ENCODE peak calls at places on chromosomes 2 and 18, in four cellular contexts. One of them, this sample, is unnamed.

GRCh38 chr18:80229342-80229741 is 18.0 kb downstream of the PARD6G start:
- DNase-seq in GM12878: no peak
- DNase-seq in K562: no peak
- DNase-seq in HL-60: no peak
- DNase-seq in this sample: no peak

GRCh38 chr2:207546822-207547221 is 17.1 kb downstream of the CREB1 start:
- DNase-seq in GM12878: no peak
- DNase-seq in K562: no peak
- DNase-seq in HL-60: no peak
- DNase-seq in this sample: no peak

GRCh38 chr2:154324601-154325000 is 373.9 kb upstream of the KCNJ3 start:
- DNase-seq in GM12878: no peak
- DNase-seq in K562: no peak
- DNase-seq in HL-60: no peak
- DNase-seq in this sample: no peak

GRCh38 chr2:216362730-216363129 is 9.6 kb downstream of the MARCHF4 start:
- DNase-seq in GM12878: no peak
- DNase-seq in K562: no peak
- DNase-seq in HL-60: no peak
- DNase-seq in this sample: no peak

GRCh38 chr2:126798276-126799140 is 100.2 kb upstream of the TEX51 start:
- DNase-seq in GM12878: no peak
- DNase-seq in K562: no peak
- DNase-seq in HL-60: no peak
- DNase-seq in this sample: no peak

GRCh38 chr2:133303150-133303549 is 265.1 kb downstream of the NCKAP5 start:
- DNase-seq in GM12878: no peak
- DNase-seq in K562: no peak
- DNase-seq in HL-60: no peak
- DNase-seq in this sample: no peak

GRCh38 chr2:240466579-240467148 is 31.2 kb downstream of the GPC1 start:
- DNase-seq in GM12878: no peak
- DNase-seq in K562: no peak
- DNase-seq in HL-60: no peak
- DNase-seq in this sample: peak

GRCh38 chr2:153047220-153047619 is 328.8 kb downstream of the ARL6IP6 start:
- DNase-seq in GM12878: no peak
- DNase-seq in K562: no peak
- DNase-seq in HL-60: no peak
- DNase-seq in this sample: no peak

GRCh38 chr2:51581636-51582267 is 549.8 kb upstream of the NRXN1 start:
- DNase-seq in GM12878: no peak
- DNase-seq in K562: no peak
- DNase-seq in HL-60: no peak
- DNase-seq in this sample: no peak

GRCh38 chr2:173661586-173661985 is 303.6 kb downstream of the SP3 start:
- DNase-seq in GM12878: no peak
- DNase-seq in K562: no peak
- DNase-seq in HL-60: no peak
- DNase-seq in this sample: no peak

GRCh38 chr2:1662606-1663180 is 81.6 kb downstream of the PXDN start:
- DNase-seq in GM12878: no peak
- DNase-seq in K562: no peak
- DNase-seq in HL-60: no peak
- DNase-seq in this sample: no peak

GRCh38 chr2:85667561-85668008 is 414 bp downstream of the SFTPB start:
- DNase-seq in GM12878: no peak
- DNase-seq in K562: no peak
- DNase-seq in HL-60: no peak
- DNase-seq in this sample: no peak

GRCh38 chr2:46885376-46885775 is 30.2 kb downstream of the MCFD2 start:
- DNase-seq in GM12878: no peak
- DNase-seq in K562: no peak
- DNase-seq in HL-60: no peak
- DNase-seq in this sample: no peak

GRCh38 chr2:100757621-100758394 is 62.1 kb upstream of the NPAS2 start:
- DNase-seq in GM12878: no peak
- DNase-seq in K562: no peak
- DNase-seq in HL-60: no peak
- DNase-seq in this sample: no peak

GRCh38 chr2:144711546-144712276 is 191.8 kb upstream of the ZEB2 start:
- DNase-seq in GM12878: no peak
- DNase-seq in K562: no peak
- DNase-seq in HL-60: no peak
- DNase-seq in this sample: no peak

GRCh38 chr18:46341989-46342525 is 237.9 kb downstream of the HAUS1 start:
- DNase-seq in GM12878: no peak
- DNase-seq in K562: no peak
- DNase-seq in HL-60: peak
- DNase-seq in this sample: no peak

GRCh38 chr2:11239147-11239546 is 83.9 kb downstream of the SLC66A3 start:
- DNase-seq in GM12878: no peak
- DNase-seq in K562: no peak
- DNase-seq in HL-60: no peak
- DNase-seq in this sample: no peak

GRCh38 chr2:28991021-28991420 is 9.9 kb downstream of the TOGARAM2 start:
- DNase-seq in GM12878: no peak
- DNase-seq in K562: no peak
- DNase-seq in HL-60: no peak
- DNase-seq in this sample: no peak

GRCh38 chr2:235106874-235107639 is 155.2 kb downstream of the SH3BP4 start:
- DNase-seq in GM12878: no peak
- DNase-seq in K562: peak
- DNase-seq in HL-60: no peak
- DNase-seq in this sample: peak

GRCh38 chr18:44848931-44849330 is 168.2 kb downstream of the SETBP1 start:
- DNase-seq in GM12878: no peak
- DNase-seq in K562: no peak
- DNase-seq in HL-60: no peak
- DNase-seq in this sample: no peak

GRCh38 chr2:26355038-26355995 is 8.7 kb upstream of the ADGRF3 start:
- DNase-seq in GM12878: no peak
- DNase-seq in K562: peak
- DNase-seq in HL-60: no peak
- DNase-seq in this sample: no peak

GRCh38 chr18:13446581-13447470 is 228.3 kb downstream of the LDLRAD4 start:
- DNase-seq in GM12878: no peak
- DNase-seq in K562: no peak
- DNase-seq in HL-60: no peak
- DNase-seq in this sample: no peak

GRCh38 chr2:126700073-126700581 is 44.2 kb downstream of the GYPC start:
- DNase-seq in GM12878: no peak
- DNase-seq in K562: no peak
- DNase-seq in HL-60: no peak
- DNase-seq in this sample: no peak

GRCh38 chr18:12238861-12239260 is 15.3 kb upstream of the CIDEA start:
- DNase-seq in GM12878: no peak
- DNase-seq in K562: peak
- DNase-seq in HL-60: no peak
- DNase-seq in this sample: no peak

GRCh38 chr2:55093381-55093780 is 43.1 kb upstream of the RTN4 start:
- DNase-seq in GM12878: no peak
- DNase-seq in K562: peak
- DNase-seq in HL-60: peak
- DNase-seq in this sample: no peak

GRCh38 chr2:96816836-96817702 is 1.0 kb downstream of the CNNM3 start:
- DNase-seq in GM12878: no peak
- DNase-seq in K562: no peak
- DNase-seq in HL-60: no peak
- DNase-seq in this sample: no peak

GRCh38 chr2:163039266-163039665 is 200.7 kb upstream of the KCNH7 start:
- DNase-seq in GM12878: no peak
- DNase-seq in K562: no peak
- DNase-seq in HL-60: no peak
- DNase-seq in this sample: no peak

GRCh38 chr2:205748660-205749059 is 66.4 kb downstream of the NRP2 start:
- DNase-seq in GM12878: no peak
- DNase-seq in K562: no peak
- DNase-seq in HL-60: no peak
- DNase-seq in this sample: no peak

GRCh38 chr2:9156483-9156882 is 50.1 kb upstream of the ASAP2 start:
- DNase-seq in GM12878: no peak
- DNase-seq in K562: no peak
- DNase-seq in HL-60: no peak
- DNase-seq in this sample: no peak

GRCh38 chr2:69786105-69786504 is 43.4 kb upstream of the GMCL1 start:
- DNase-seq in GM12878: no peak
- DNase-seq in K562: no peak
- DNase-seq in HL-60: no peak
- DNase-seq in this sample: no peak

GRCh38 chr2:99648115-99648850 is 158.5 kb upstream of the REV1 start:
- DNase-seq in GM12878: no peak
- DNase-seq in K562: no peak
- DNase-seq in HL-60: no peak
- DNase-seq in this sample: no peak
- TF ChIP-seq SPI1 in GM12878: no peak
- TF ChIP-seq SPI1 in K562: no peak
- TF ChIP-seq SPI1 in HL-60: no peak
- TF ChIP-seq SPI1 in this sample: no peak

DNA sequence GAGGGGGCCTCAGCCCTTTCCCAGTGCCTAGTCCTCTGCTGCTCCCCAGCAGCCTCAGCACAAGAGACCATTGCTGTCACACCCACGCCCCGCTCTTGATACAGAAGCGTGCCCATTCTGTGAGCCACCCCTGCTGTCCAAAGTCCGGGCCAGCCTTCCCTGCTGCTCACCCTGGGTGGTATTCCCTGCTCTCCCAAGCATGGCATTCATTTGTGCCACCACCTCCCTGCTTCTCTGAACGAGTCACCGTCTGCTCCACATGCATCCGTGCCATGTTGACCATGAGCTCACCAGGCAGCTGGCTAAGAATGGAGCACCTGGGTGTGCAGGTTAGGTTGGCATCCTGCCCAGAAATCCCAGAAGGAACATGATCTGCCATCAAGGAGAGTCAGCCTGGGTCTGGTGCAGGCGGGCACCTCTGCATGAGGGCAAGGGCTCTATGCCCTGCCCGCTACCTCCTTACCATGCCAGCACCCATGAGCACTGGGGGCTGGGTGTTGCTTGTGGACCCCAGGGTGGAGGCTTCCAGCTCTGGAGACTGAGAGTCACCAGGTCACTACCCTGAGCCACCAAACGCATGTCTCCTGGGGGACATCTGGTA is 63.0 kb downstream of the TWIST2 start:
- DNase-seq in GM12878: no peak
- DNase-seq in K562: no peak
- DNase-seq in HL-60: no peak
- DNase-seq in this sample: no peak
- TF ChIP-seq SPI1 in GM12878: no peak
- TF ChIP-seq SPI1 in K562: no peak
- TF ChIP-seq SPI1 in HL-60: no peak
- TF ChIP-seq SPI1 in this sample: no peak

GRCh38 chr2:103254611-103255010 is 492.8 kb downstream of the TMEM182 start:
- DNase-seq in GM12878: no peak
- DNase-seq in K562: no peak
- DNase-seq in HL-60: no peak
- DNase-seq in this sample: no peak
- TF ChIP-seq SPI1 in GM12878: no peak
- TF ChIP-seq SPI1 in K562: no peak
- TF ChIP-seq SPI1 in HL-60: no peak
- TF ChIP-seq SPI1 in this sample: no peak

DNA sequence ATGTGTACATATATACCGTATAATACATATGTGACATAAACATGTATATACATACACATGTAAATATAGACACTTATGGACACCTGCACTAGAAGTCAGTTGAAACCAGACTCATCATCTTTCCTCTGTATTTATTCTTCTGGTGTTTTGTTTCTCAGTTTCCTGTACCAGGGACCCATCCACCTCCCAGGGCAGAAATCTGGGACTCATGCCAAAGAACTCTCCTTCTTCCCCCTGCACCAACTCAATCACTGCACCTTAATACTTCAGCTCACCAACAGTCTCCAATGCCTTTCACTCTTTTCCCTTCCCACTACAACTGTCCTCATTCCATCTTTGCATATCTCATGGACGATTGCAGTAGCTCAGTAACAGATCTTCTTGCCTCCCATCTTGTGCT is 428.0 kb downstream of the FBXO15 start:
- DNase-seq in GM12878: no peak
- DNase-seq in K562: no peak
- DNase-seq in HL-60: no peak
- DNase-seq in this sample: no peak
- TF ChIP-seq SPI1 in GM12878: no peak
- TF ChIP-seq SPI1 in K562: no peak
- TF ChIP-seq SPI1 in HL-60: no peak
- TF ChIP-seq SPI1 in this sample: no peak

DNA sequence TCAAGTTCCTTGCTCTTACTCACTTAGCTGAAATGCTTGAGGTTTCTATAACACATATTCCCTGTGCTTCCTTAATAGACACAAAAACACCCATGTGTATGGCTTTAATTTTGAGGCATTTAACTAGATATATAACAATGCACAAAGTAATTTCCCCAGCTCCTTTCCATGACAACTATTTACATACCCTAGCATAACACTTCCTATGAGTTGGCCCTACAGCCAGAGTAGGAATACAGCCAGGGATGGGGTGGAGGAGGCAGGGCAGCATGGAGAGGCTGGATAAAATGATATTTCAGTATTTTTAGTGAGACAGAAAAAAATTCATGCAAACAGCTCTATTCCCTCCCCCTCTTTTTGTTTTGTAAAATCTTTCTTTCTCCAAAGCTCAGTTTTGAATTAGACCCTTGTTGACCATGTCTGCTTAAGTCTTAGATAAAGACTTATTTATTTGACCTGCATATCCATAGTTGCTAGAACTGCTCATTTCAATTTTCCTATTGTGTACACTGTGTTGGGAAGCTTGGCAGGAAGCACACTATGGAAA is 11.3 kb upstream of the B3GNT2 start:
- DNase-seq in GM12878: no peak
- DNase-seq in K562: no peak
- DNase-seq in HL-60: no peak
- DNase-seq in this sample: no peak
- TF ChIP-seq SPI1 in GM12878: no peak
- TF ChIP-seq SPI1 in K562: no peak
- TF ChIP-seq SPI1 in HL-60: no peak
- TF ChIP-seq SPI1 in this sample: no peak

GRCh38 chr2:237298323-237299118 is 115.4 kb downstream of the COL6A3 start:
- DNase-seq in GM12878: no peak
- DNase-seq in K562: no peak
- DNase-seq in HL-60: no peak
- DNase-seq in this sample: no peak
- TF ChIP-seq SPI1 in GM12878: no peak
- TF ChIP-seq SPI1 in K562: no peak
- TF ChIP-seq SPI1 in HL-60: no peak
- TF ChIP-seq SPI1 in this sample: no peak

GRCh38 chr2:226754821-226755536 is 44.6 kb downstream of the IRS1 start:
- DNase-seq in GM12878: no peak
- DNase-seq in K562: no peak
- DNase-seq in HL-60: no peak
- DNase-seq in this sample: no peak
- TF ChIP-seq SPI1 in GM12878: no peak
- TF ChIP-seq SPI1 in K562: no peak
- TF ChIP-seq SPI1 in HL-60: no peak
- TF ChIP-seq SPI1 in this sample: no peak

This sample was measured in GM12891.